ENCODE peak calls at places on chromosomes 1 and 21, in six cellular contexts. L is IMR-90, T is heart right ventricle, E is PC-9, H is endothelial cell of umbilical vein, F is right atrium auricular region. V is an unnamed sample. For H3K4me1, the result is how much of the 10 kb centered on the place peaks cover.

GRCh38 chr1:227891955-227892871 is 55.5 kb downstream of the WNT9A start:
- DNase-seq in T (no peak), F (peak), E (peak), H (no peak), L (no peak), V (no peak)

GRCh38 chr21:16534408-16535099 is 804.8 kb downstream of the USP25 start:
- DNase-seq in F (peak), E (peak), L (peak), T (peak), H (peak), V (no peak)

GRCh38 chr1:235060607-235061470 is 67.8 kb downstream of the TOMM20 start:
- DNase-seq in L (no peak), T (no peak), E (peak), F (no peak), H (no peak), V (no peak)

GRCh38 chr1:116292929-116293725 is 79.9 kb upstream of the ATP1A1 start:
- DNase-seq in L (no peak), E (no peak), F (no peak), T (no peak), H (no peak), V (no peak)

GRCh38 chr21:46656820-46657219 is 21.3 kb downstream of the PRMT2 start:
- DNase-seq in T (no peak), H (no peak), E (no peak), L (no peak), F (no peak), V (no peak)

GRCh38 chr1:7098641-7099040 is 313.4 kb downstream of the CAMTA1 start:
- DNase-seq in E (no peak), F (no peak), T (no peak), H (no peak), L (no peak), V (no peak)

GRCh38 chr1:40067023-40067422 is 26.5 kb downstream of the CAP1 start:
- DNase-seq in L (peak), T (no peak), E (no peak), F (no peak), H (no peak), V (no peak)

GRCh38 chr1:29825274-29825940 is 589.1 kb downstream of the PTPRU start:
- DNase-seq in T (no peak), F (peak), H (no peak), E (no peak), L (no peak), V (no peak)

GRCh38 chr1:44436401-44437394 is 31.6 kb downstream of the RNF220 start:
- DNase-seq in E (no peak), F (no peak), L (no peak), T (no peak), H (no peak), V (no peak)

GRCh38 chr1:166122873-166123466 is 43.8 kb downstream of the FAM78B start:
- DNase-seq in L (no peak), T (no peak), E (no peak), H (no peak), F (no peak), V (no peak)
- H3K4me3 ChIP-seq in L (no peak), T (no peak), E (no peak), H (no peak), F (no peak), V (no peak)

GRCh38 chr21:33028271-33028670 is 2.5 kb downstream of the OLIG2 start:
- DNase-seq in H (no peak), E (no peak), F (no peak), T (no peak), L (no peak), V (no peak)

GRCh38 chr21:33028759-33029511 is 3.2 kb downstream of the OLIG2 start:
- DNase-seq in T (no peak), L (peak), E (no peak), F (no peak), H (no peak), V (peak)

GRCh38 chr21:33029975-33030461 is 4.3 kb downstream of the OLIG2 start:
- DNase-seq in T (no peak), F (no peak), L (no peak), H (no peak), E (no peak), V (no peak)

GRCh38 chr21:33030633-33031032 is 4.9 kb downstream of the OLIG2 start:
- DNase-seq in F (no peak), E (no peak), T (no peak), H (no peak), L (no peak), V (no peak)

GRCh38 chr21:33029512-33029921 is 3.8 kb downstream of the OLIG2 start:
- DNase-seq in F (no peak), T (no peak), L (no peak), E (no peak), H (no peak), V (no peak)
- H3K4me1 ChIP-seq in F (under half), T (under half), L (under half), E (under half), H (under half), V (under half)

DNA sequence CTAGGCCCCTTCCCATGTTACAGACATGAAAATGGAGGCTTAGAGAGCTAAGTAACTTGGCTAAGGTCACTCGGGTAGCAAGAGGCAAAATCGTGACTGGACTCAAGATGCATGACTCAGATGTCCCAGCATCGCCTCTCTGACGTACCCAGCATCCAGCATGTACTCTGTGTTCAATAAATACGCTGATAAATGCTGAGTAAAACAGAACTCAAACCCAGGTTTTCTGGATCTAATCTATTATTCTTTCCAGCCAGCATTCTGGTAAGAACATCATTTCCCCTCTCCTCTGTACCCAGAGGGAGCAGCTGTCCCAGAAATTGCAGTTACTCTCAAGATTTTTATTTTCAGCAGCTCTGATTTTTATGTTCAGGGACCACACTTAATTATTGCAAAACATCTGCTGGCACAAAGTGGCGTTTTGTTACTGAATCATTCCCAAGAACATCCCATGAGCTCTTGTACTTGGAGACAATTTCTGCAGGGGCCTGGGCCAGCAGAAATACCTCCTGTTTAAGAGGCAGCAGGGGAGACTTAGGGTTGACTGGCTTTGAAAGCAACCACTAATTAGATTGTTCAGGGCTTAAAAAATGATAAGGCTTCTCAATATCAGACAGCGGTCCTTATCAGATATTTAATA is 249.0 kb downstream of the PRDM2 start:
- DNase-seq in E (no peak), F (peak), L (no peak), T (no peak), H (no peak), V (no peak)
- TF ChIP-seq CTCF in E (no peak), F (no peak), L (no peak), T (no peak), H (no peak), V (no peak)

GRCh38 chr1:27381976-27382762 is 964 bp downstream of the CD164L2 start:
- DNase-seq in T (no peak), H (no peak), E (no peak), F (no peak), L (no peak), V (no peak)

GRCh38 chr1:27380766-27381733 is 2.1 kb downstream of the CD164L2 start:
- DNase-seq in E (no peak), T (no peak), L (no peak), H (no peak), F (no peak), V (no peak)

GRCh38 chr1:27383661-27384060 is 528 bp upstream of the CD164L2 start:
- DNase-seq in T (no peak), H (no peak), F (no peak), E (no peak), L (no peak), V (no peak)

GRCh38 chr1:27380223-27380622 is 2.9 kb downstream of the CD164L2 start:
- DNase-seq in E (no peak), F (no peak), L (no peak), H (no peak), T (no peak), V (no peak)

GRCh38 chr1:27382950-27383627 is at the start of gene CD164L2:
- DNase-seq in E (peak), L (no peak), F (no peak), H (no peak), T (no peak), V (peak)
- H3K4me3 ChIP-seq in E (no peak), L (no peak), F (no peak), H (no peak), T (no peak), V (no peak)